ENCODE peak calls at places on chromosomes 5 and 9, in five cellular contexts. U is bronchial epithelial cell; I is astrocyte; T is CD8-positive, alpha-beta T cell; L is endodermal cell. Z is an unnamed sample.

GRCh38 chr5:1030801-1031271 is 22.2 kb downstream of the NKD2 start:
- DNase-seq in I (no peak), U (no peak), T (no peak), L (no peak), Z (no peak)

GRCh38 chr9:127586537-127586936 is 25.5 kb upstream of the STXBP1 start:
- DNase-seq in I (no peak), T (peak; percentile 64), U (peak; percentile 61), L (peak; percentile 92), Z (peak; percentile 71)

GRCh38 chr9:78210841-78211301 is 25.0 kb upstream of the CEP78 start:
- DNase-seq in T (peak; percentile 8), L (no peak), I (no peak), U (no peak), Z (no peak)

GRCh38 chr5:9523090-9523813 is 22.6 kb downstream of the SEMA5A start:
- DNase-seq in T (no peak), I (peak; percentile 44), U (peak; percentile 64), L (no peak), Z (no peak)

GRCh38 chr5:92939428-92939827 is 641.6 kb downstream of the NR2F1-AS1 start:
- DNase-seq in L (no peak), I (no peak), T (no peak), U (no peak), Z (no peak)

GRCh38 chr9:116501871-116502270 is 185.2 kb upstream of the TRIM32 start:
- DNase-seq in I (peak; percentile 49), L (no peak), U (peak; percentile 89), T (no peak), Z (no peak)

GRCh38 chr5:90853759-90854515 is 295.3 kb downstream of the ADGRV1 start:
- DNase-seq in I (no peak), U (no peak), T (no peak), L (no peak), Z (no peak)

GRCh38 chr5:58019614-58020013 is 440.3 kb downstream of the PLK2 start:
- DNase-seq in T (no peak), U (no peak), I (peak; percentile 8), L (no peak), Z (no peak)

GRCh38 chr5:73336366-73336765 is 112.2 kb downstream of the FOXD1 start:
- DNase-seq in T (no peak), L (no peak), I (peak; percentile 72), U (peak; percentile 21), Z (no peak)

GRCh38 chr5:116876240-116876840 is 301.7 kb upstream of the SEMA6A start:
- DNase-seq in U (peak; percentile 18), L (no peak), T (no peak), I (no peak), Z (no peak)

GRCh38 chr5:172834570-172835245 is 657 bp downstream of the ERGIC1 start:
- DNase-seq in U (no peak), L (peak; percentile 74), I (no peak), T (no peak), Z (peak; percentile 20)

GRCh38 chr5:135455876-135456237 is 3.7 kb upstream of the TIFAB start:
- DNase-seq in L (peak; percentile 15), I (no peak), T (no peak), U (no peak), Z (no peak)

GRCh38 chr5:41346609-41347008 is 133.3 kb upstream of the C6 start:
- DNase-seq in L (no peak), T (no peak), U (peak; percentile 9), I (no peak), Z (no peak)

GRCh38 chr5:107771926-107772325 is 101.2 kb upstream of the EFNA5 start:
- DNase-seq in T (no peak), U (no peak), L (no peak), I (no peak), Z (no peak)

GRCh38 chr5:170254056-170254455 is 21.3 kb downstream of the C5orf58 start:
- DNase-seq in I (no peak), U (peak; percentile 98), L (peak; percentile 68), T (peak; percentile 70), Z (no peak)
- TF ChIP-seq CTCF in I (no peak), U (no peak), L (no peak), T (no peak), Z (no peak)

GRCh38 chr9:96232539-96233241 is 69.3 kb downstream of the HSD17B3 start:
- DNase-seq in I (peak; percentile 14), L (peak; percentile 80), T (peak; percentile 20), U (peak; percentile 36), Z (no peak)
- TF ChIP-seq CTCF in I (peak; percentile 90), L (peak; percentile 97), T (peak; percentile 77), U (peak; percentile 88), Z (peak; percentile 86)

DNA sequence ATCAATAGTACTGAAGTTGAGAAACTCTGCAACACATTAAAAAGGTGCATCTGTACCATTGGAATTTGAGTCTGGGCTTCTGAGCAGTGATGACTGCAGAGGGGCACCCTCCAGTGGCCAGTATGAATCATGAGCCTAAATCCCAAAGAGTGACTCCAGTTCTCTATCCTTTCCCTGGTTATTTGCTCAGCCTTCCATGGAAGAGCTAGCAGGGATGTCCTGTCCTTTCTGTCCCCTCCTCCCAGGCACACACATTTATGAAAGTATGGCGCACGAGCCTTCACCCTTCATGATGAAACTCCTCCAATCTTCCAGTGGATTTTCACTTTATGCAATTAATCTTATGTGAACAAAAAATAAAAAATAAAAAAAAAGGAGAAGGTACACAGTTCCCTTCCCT is 81.0 kb downstream of the ESM1 start:
- DNase-seq in L (peak; percentile 63), U (peak; percentile 51), T (no peak), I (peak; percentile 47), Z (no peak)
- TF ChIP-seq CTCF in L (peak; percentile 85), U (peak; percentile 65), T (no peak), I (peak; percentile 65), Z (peak; percentile 68)

DNA sequence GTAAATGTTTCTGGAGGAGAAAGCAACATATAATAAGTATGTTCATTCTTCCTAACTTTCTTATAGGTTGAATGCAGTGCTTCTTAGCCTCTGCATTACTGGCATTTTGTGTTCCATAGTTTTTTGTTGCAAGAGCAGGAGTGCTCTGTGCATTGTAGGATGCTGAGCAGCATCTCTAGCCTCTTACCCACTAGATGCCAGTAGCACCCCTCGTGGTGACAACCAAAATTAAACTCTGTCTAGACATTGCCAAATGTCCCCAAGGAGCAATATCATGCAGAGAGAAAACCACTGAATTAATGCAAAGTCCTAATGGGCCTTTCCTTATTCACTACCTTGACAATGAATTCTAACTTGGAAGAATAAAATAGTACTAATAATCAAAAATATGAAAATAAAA is 147.0 kb downstream of the GLIS3 start:
- DNase-seq in I (no peak), T (no peak), L (no peak), U (no peak), Z (no peak)
- TF ChIP-seq CTCF in I (no peak), T (no peak), L (peak; percentile 41), U (no peak), Z (no peak)

Z was measured in progenitor cell of endocrine pancreas.